ENCODE peak calls at places on chromosomes 12 and 14, in five cellular contexts. Y is fibroblast of lung; N is C1 segment of cervical spinal cord; I is glutamatergic neuron; R is stimulated activated CD8-positive, alpha-beta memory T cell treated with anti-CD3 and anti-CD28 coated beads, Interleukin-7, amount 100 ng/mL, for 1 hour. Q is an unnamed sample.

GRCh38 chr14:73245401-73246325 is 8.4 kb downstream of the PAPLN start:
- DNase-seq in Y (no peak), R (no peak), I (no peak), N (no peak), Q (peak)

GRCh38 chr12:6266431-6267006 is 44.0 kb upstream of the PLEKHG6 start:
- DNase-seq in N (no peak), I (no peak), Y (no peak), R (no peak), Q (no peak)

GRCh38 chr14:105866841-105867321 is 340.5 kb downstream of the TMEM121 start:
- DNase-seq in N (no peak), I (no peak), Y (no peak), R (no peak), Q (no peak)

GRCh38 chr14:105143451-105144230 is 24.9 kb downstream of the JAG2 start:
- DNase-seq in Y (no peak), I (peak), R (no peak), N (no peak), Q (no peak)

GRCh38 chr14:20578784-20579502 is 8.9 kb downstream of the RNASE11 start:
- DNase-seq in R (no peak), N (no peak), I (no peak), Y (no peak), Q (no peak)

GRCh38 chr12:9756174-9756573 is 4.5 kb downstream of the CD69 start:
- DNase-seq in Y (no peak), R (no peak), I (no peak), N (no peak), Q (no peak)

GRCh38 chr14:51147183-51147582 is 52.3 kb upstream of the TRIM9 start:
- DNase-seq in N (no peak), Y (peak), R (no peak), I (no peak), Q (peak)

GRCh38 chr12:119938049-119938667 is 50.9 kb upstream of the BICDL1 start:
- DNase-seq in N (peak), Y (peak), R (peak), I (peak), Q (peak)

GRCh38 chr12:47087088-47087688 is 7.4 kb upstream of the AMIGO2 start:
- DNase-seq in I (no peak), R (no peak), Y (no peak), N (no peak), Q (peak)

GRCh38 chr14:27528328-27528727 is 930.5 kb upstream of the NOVA1 start:
- DNase-seq in Y (peak), I (no peak), N (no peak), R (no peak), Q (peak)

GRCh38 chr12:61097991-61098580 is 1162.1 kb upstream of the USP15 start:
- DNase-seq in N (no peak), I (no peak), Y (no peak), R (no peak), Q (no peak)

GRCh38 chr12:46945591-46945990 is 119.8 kb upstream of the SLC38A4 start:
- DNase-seq in N (no peak), Y (no peak), I (no peak), R (no peak), Q (no peak)

GRCh38 chr12:89578499-89578898 is 52.7 kb upstream of the POC1B start:
- DNase-seq in R (no peak), I (no peak), Y (no peak), N (no peak), Q (no peak)

GRCh38 chr14:65287264-65288131 is 125.0 kb upstream of the FUT8 start:
- DNase-seq in R (peak), I (no peak), Y (no peak), N (no peak), Q (no peak)

GRCh38 chr12:14884458-14884878 is 1.2 kb downstream of the MGP start:
- DNase-seq in R (peak), N (peak), I (no peak), Y (peak), Q (peak)

GRCh38 chr12:32158525-32158924 is 51.9 kb downstream of the BICD1 start:
- DNase-seq in R (no peak), N (no peak), Y (no peak), I (no peak), Q (no peak)

GRCh38 chr12:62834971-62835547 is 99.9 kb downstream of the PPM1H start:
- DNase-seq in N (no peak), I (no peak), R (no peak), Y (peak), Q (peak)

GRCh38 chr14:74649673-74650072 is 37.6 kb upstream of the LTBP2 start:
- DNase-seq in R (no peak), Y (no peak), N (no peak), I (no peak), Q (peak)

GRCh38 chr12:128259556-128260070 is 7.4 kb upstream of the TMEM132C start:
- DNase-seq in Y (peak), R (no peak), N (no peak), I (peak), Q (peak)

GRCh38 chr14:91980157-91980556 is 32.7 kb upstream of the FBLN5 start:
- DNase-seq in R (no peak), Y (peak), I (no peak), N (no peak), Q (peak)

GRCh38 chr12:49627752-49628360 is 4.5 kb downstream of the PRPF40B start:
- DNase-seq in N (no peak), R (no peak), I (no peak), Y (no peak), Q (peak)

GRCh38 chr12:131894981-131895639 is 688 bp downstream of the ULK1 start:
- DNase-seq in Y (no peak), R (no peak), N (no peak), I (no peak), Q (no peak)

GRCh38 chr12:100229876-100230275 is 29.3 kb downstream of the ACTR6 start:
- DNase-seq in R (no peak), I (no peak), N (no peak), Y (no peak), Q (no peak)

GRCh38 chr12:25994901-25995625 is 36.6 kb downstream of the RASSF8 start:
- DNase-seq in R (no peak), I (no peak), N (no peak), Y (no peak), Q (no peak)

GRCh38 chr14:94966344-94966743 is 191.0 kb downstream of the DICER1 start:
- DNase-seq in N (no peak), R (no peak), I (no peak), Y (no peak), Q (no peak)

GRCh38 chr14:101377069-101377468 is 184.2 kb upstream of the DIO3 start:
- DNase-seq in N (no peak), Y (no peak), I (no peak), R (no peak), Q (no peak)

GRCh38 chr12:11738450-11738849 is 89.0 kb downstream of the ETV6 start:
- DNase-seq in R (no peak), N (no peak), Y (no peak), I (no peak), Q (no peak)

GRCh38 chr12:58728397-58728796 is 191.9 kb downstream of the LRIG3 start:
- DNase-seq in R (no peak), Y (no peak), N (no peak), I (no peak), Q (no peak)

GRCh38 chr14:73208390-73208789 is 28.9 kb upstream of the PAPLN start:
- DNase-seq in Y (no peak), N (no peak), R (no peak), I (no peak), Q (no peak)

GRCh38 chr12:65634626-65635331 is 189.5 kb upstream of the HMGA2 start:
- DNase-seq in N (no peak), Y (no peak), R (no peak), I (no peak), Q (peak)

GRCh38 chr12:12784911-12785814 is at the start of gene APOLD1:
- DNase-seq in Y (no peak), I (no peak), R (no peak), N (no peak), Q (peak)

GRCh38 chr12:114186241-114187002 is 219.5 kb downstream of the TBX5 start:
- DNase-seq in N (peak), Y (no peak), R (no peak), I (peak), Q (no peak)

GRCh38 chr12:125203145-125203765 is 138.0 kb downstream of the AACS start:
- DNase-seq in I (no peak), R (no peak), N (no peak), Y (no peak), Q (peak)

GRCh38 chr14:85415015-85415712 is 114.8 kb upstream of the FLRT2 start:
- DNase-seq in N (no peak), Y (peak), R (no peak), I (peak), Q (peak)

GRCh38 chr12:49548822-49549648 is 10.2 kb downstream of the KCNH3 start:
- DNase-seq in I (peak), N (no peak), Y (peak), R (no peak), Q (no peak)

Q was measured in fibroblast of pulmonary artery.